ENCODE peak calls at places on chromosomes 7 and 10, in four cellular contexts. D, W, C and T are unnamed samples.

GRCh38 chr10:58666024-58666423 is 153.4 kb downstream of the BICC1 start:
- DNase-seq in W (peak), C (no peak), D (no peak), T (no peak)

GRCh38 chr10:79316671-79317431 is 30.4 kb upstream of the PPIF start:
- DNase-seq in W (no peak), C (peak), D (no peak), T (peak)

GRCh38 chr7:8147004-8147403 is 115.0 kb downstream of the ICA1 start:
- DNase-seq in W (no peak), D (no peak), C (no peak), T (no peak)

GRCh38 chr7:155566011-155566836 is 19.9 kb upstream of the CNPY1 start:
- DNase-seq in D (no peak), C (no peak), W (no peak), T (no peak)

GRCh38 chr7:1593091-1593866 is 23.4 kb upstream of the PSMG3 start:
- DNase-seq in W (no peak), D (no peak), C (no peak), T (peak)

GRCh38 chr10:102763037-102763607 is 19.4 kb downstream of the WBP1L start:
- DNase-seq in C (no peak), D (no peak), W (no peak), T (no peak)

GRCh38 chr10:122849900-122850605 is 4.4 kb upstream of the CUZD1 start:
- DNase-seq in W (no peak), C (no peak), D (no peak), T (no peak)

GRCh38 chr7:157484411-157485081 is 147.7 kb downstream of the DNAJB6 start:
- DNase-seq in C (no peak), W (no peak), D (no peak), T (no peak)

GRCh38 chr7:75575488-75576112 is 83.5 kb downstream of the SPDYE5 start:
- DNase-seq in W (no peak), C (peak), D (no peak), T (no peak)

GRCh38 chr7:34157137-34157536 is 251.8 kb downstream of the BMPER start:
- DNase-seq in C (peak), D (no peak), W (no peak), T (no peak)

GRCh38 chr10:70323697-70324340 is 40.0 kb upstream of the NPFFR1 start:
- DNase-seq in D (peak), W (no peak), C (no peak), T (no peak)

GRCh38 chr10:77461636-77462296 is 175.8 kb downstream of the KCNMA1 start:
- DNase-seq in C (no peak), D (no peak), W (no peak), T (no peak)

GRCh38 chr10:127978481-127978880 is 71.6 kb downstream of the PTPRE start:
- DNase-seq in D (no peak), C (no peak), W (no peak), T (no peak)

GRCh38 chr7:1104514-1105179 is 16.7 kb downstream of the GPER1 start:
- DNase-seq in C (no peak), D (no peak), W (no peak), T (no peak)

GRCh38 chr10:22931948-22932347 is 4.1 kb downstream of the ARMC3 start:
- DNase-seq in C (peak), W (no peak), D (no peak), T (no peak)

GRCh38 chr7:118949031-118949430 is 724.5 kb downstream of the ANKRD7 start:
- DNase-seq in W (no peak), C (peak), D (no peak), T (no peak)

GRCh38 chr7:80124870-80125269 is 9.8 kb upstream of the GNAI1 start:
- DNase-seq in D (no peak), W (no peak), C (no peak), T (no peak)

GRCh38 chr7:105707967-105708580 is 126.8 kb upstream of the EFCAB10 start:
- DNase-seq in W (no peak), D (no peak), C (peak), T (no peak)

GRCh38 chr10:121325490-121326231 is 272.6 kb downstream of the FGFR2 start:
- DNase-seq in C (no peak), D (no peak), W (no peak), T (no peak)

GRCh38 chr10:112000466-112000865 is 183.1 kb downstream of the GPAM start:
- DNase-seq in W (no peak), D (no peak), C (no peak), T (no peak)

GRCh38 chr10:96999337-96999736 is 167.2 kb downstream of the LCOR start:
- DNase-seq in D (no peak), C (no peak), W (no peak), T (no peak)

GRCh38 chr10:96996275-96996980 is 164.3 kb downstream of the LCOR start:
- DNase-seq in C (no peak), W (no peak), D (no peak), T (no peak)

GRCh38 chr10:96999987-97000386 is 167.9 kb downstream of the LCOR start:
- DNase-seq in C (no peak), D (no peak), W (no peak), T (no peak)

GRCh38 chr10:97000487-97001182 is 168.5 kb downstream of the LCOR start:
- DNase-seq in C (no peak), D (peak), W (no peak), T (no peak)

GRCh38 chr10:96998329-96998888 is 166.3 kb downstream of the LCOR start:
- DNase-seq in C (peak), D (no peak), W (no peak), T (no peak)
- TF ChIP-seq CTCF in C (no peak), D (no peak), W (no peak), T (no peak)

GRCh38 chr10:100728928-100729876 is 16.2 kb upstream of the PAX2 start:
- DNase-seq in C (peak), D (peak), W (peak), T (no peak)
- TF ChIP-seq CTCF in C (no peak), D (peak), W (no peak), T (no peak)

DNA sequence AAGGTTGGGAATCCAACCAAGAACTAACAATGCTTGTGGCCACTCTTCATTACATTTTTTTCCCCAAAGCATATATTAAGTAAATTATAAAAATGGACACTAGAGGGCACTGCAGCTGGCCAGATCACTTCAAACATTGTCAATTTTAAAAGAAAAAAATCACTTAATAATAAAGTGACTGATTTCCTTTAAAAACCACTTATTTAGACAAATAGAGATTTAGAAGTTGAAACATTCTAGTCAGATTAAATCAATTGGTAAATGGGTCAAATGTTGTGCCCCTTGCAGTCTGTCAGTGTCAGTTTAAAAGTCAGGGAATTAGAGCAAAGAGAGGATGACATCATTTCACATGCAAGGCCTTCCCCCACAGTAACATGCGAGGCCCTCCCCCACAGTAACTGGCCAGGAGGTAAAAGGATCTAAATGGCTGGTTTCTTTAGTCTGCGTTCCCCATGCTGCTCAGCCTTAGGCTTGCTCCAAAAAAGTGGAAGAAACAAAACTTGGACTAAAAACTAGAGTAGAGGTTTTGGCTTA is 177.9 kb downstream of the SKAP2 start:
- DNase-seq in D (peak), W (no peak), C (peak), T (no peak)
- TF ChIP-seq CTCF in D (peak), W (peak), C (peak), T (peak)

DNA sequence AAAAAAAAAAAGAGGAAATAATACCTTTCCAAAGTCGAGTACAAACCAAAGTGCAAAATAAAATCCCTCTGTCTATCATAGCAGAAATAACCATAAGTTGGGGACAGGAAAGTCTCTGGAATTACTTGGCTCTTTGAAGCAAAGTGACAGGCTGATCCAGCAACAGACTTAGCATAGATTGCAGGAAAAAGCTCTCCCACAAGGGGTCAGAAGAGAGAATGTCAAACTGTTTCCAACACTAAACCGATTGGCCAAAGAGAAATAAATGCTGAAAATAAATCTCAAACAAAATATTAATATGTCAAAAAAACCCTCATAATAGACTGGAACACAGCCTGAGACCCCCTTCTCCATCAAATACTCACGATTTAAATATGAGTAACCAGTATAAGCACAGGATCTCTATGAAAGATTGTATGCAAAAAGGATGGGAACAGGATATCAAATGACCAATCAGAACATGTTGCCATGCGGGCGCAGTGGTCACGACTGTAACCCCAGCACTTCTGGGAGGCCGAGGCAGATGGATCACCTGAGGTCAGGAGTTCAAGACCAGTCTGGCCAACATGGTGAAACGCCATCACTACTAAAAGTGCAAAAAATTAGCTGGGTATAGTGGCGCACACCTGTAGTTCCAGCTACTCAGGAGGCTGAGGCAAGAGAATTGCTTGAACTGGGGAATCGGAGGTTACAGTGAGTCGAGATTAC is 1000.7 kb upstream of the LRRN3 start:
- DNase-seq in W (no peak), D (no peak), C (peak), T (no peak)
- TF ChIP-seq CTCF in W (peak), D (peak), C (peak), T (no peak)

DNA sequence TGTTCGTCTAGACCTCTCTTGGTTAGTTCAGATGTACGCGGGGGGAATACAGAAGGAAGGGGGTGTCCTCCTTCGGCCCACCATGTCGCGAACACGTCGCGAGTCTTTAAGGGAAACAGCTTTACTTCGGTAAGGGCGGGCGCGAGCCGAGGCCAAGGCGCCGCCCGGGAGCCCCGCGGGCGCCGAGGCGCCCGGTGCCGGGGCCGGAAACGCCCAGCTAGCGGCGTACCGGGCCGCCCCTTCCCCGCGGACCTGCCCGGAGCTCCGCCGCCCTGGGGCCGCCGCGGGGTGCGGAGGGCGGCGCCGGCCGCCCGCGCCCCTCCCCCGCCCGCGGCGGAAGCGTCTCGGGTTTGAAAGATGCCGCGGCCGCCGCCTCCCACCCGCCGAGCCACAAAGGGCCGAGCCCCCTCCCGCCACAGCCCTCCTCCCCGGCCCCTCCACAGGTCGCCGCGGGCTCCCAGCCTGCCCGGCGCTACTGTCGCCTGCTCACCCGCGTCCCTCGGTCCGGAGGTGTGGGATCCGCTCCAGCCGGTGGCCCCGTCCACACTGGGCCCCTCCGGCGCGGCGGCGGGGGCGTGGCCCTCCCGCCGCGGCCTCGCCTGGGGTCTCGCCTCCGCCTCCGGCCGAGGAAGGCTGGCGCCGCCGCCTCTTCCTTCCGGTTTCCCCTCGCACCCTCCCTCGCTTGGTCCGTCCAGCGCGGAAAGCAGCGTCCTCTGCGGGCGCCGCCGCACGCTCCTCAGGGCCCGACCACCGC is at the start of gene KBTBD2:
- DNase-seq in C (peak), W (peak), D (peak), T (peak)
- TF ChIP-seq CTCF in C (no peak), W (no peak), D (no peak), T (no peak)

GRCh38 chr7:104011829-104012228 is 22.4 kb upstream of the RELN start:
- DNase-seq in C (no peak), D (no peak), W (no peak), T (no peak)
- TF ChIP-seq CTCF in C (no peak), D (no peak), W (no peak), T (no peak)

GRCh38 chr10:81817611-81818160 is 57.3 kb upstream of the NRG3 start:
- DNase-seq in W (no peak), C (no peak), D (no peak), T (no peak)
- TF ChIP-seq CTCF in W (no peak), C (no peak), D (no peak), T (no peak)

GRCh38 chr10:66917104-66917503 is 8.7 kb upstream of the LRRTM3 start:
- DNase-seq in C (no peak), D (no peak), W (no peak), T (no peak)
- TF ChIP-seq CTCF in C (no peak), D (no peak), W (no peak), T (no peak)

GRCh38 chr7:50533849-50534248 is 31.4 kb downstream of the DDC start:
- DNase-seq in W (peak), D (no peak), C (peak), T (no peak)

GRCh38 chr7:50529093-50529862 is 35.9 kb downstream of the DDC start:
- DNase-seq in D (no peak), C (no peak), W (no peak), T (no peak)

GRCh38 chr7:50530771-50531170 is 34.4 kb downstream of the DDC start:
- DNase-seq in W (no peak), C (no peak), D (no peak), T (no peak)

GRCh38 chr7:50531401-50531906 is 33.8 kb downstream of the DDC start:
- DNase-seq in C (peak), D (peak), W (peak), T (no peak)

DNA sequence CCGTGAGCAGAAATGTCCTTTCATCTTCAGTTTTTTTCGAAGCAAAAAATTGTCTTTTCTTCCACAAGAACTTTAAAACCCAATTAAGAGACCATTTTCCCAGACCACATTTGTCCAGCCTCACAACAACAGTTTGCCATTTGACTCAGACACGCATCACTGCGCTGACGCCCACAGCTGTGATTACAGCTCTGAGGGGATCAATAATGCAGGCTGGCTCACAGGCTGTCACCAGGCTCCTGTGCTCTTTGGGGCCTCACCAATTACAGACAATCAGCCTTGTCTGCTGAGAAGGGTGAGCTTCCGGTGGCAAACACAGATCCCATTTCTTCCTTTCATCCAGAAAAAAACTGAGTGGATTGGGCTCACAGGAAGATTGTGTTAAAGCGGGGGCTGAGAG is 33.3 kb downstream of the DDC start:
- DNase-seq in D (peak), C (peak), W (no peak), T (no peak)
- TF ChIP-seq CTCF in D (no peak), C (no peak), W (no peak), T (no peak)

GRCh38 chr10:49107111-49107889 is 8.0 kb downstream of the VSTM4 start:
- DNase-seq in C (no peak), W (no peak), D (no peak), T (no peak)
- TF ChIP-seq CTCF in C (no peak), W (no peak), D (no peak), T (no peak)